ENCODE peak calls at places on chromosomes 11 and 22, in five cellular contexts. C is GM12891, W is uterus, Z is A549, X is body of pancreas. K is an unnamed sample.

GRCh38 chr11:3123316-3123715 is 41.8 kb downstream of the OSBPL5 start:
- DNase-seq in C (no peak), W (peak), Z (no peak), X (peak), K (peak)

GRCh38 chr11:112631333-112631732 is 329.9 kb upstream of the NCAM1 start:
- DNase-seq in C (no peak), W (no peak), Z (no peak), X (no peak), K (no peak)

GRCh38 chr11:45885274-45885920 is at the start of gene MAPK8IP1:
- DNase-seq in C (peak), W (no peak), Z (no peak), X (peak), K (peak)

GRCh38 chr22:46854125-46854870 is 91.8 kb downstream of the TBC1D22A start:
- DNase-seq in C (no peak), W (peak), Z (no peak), X (peak), K (no peak)

GRCh38 chr11:87366766-87367405 is 329.2 kb downstream of the TMEM135 start:
- DNase-seq in C (no peak), W (no peak), Z (no peak), X (no peak), K (no peak)

GRCh38 chr11:71140206-71140919 is 112.0 kb downstream of the SHANK2 start:
- DNase-seq in C (no peak), W (no peak), Z (no peak), X (no peak), K (no peak)

GRCh38 chr11:64150481-64151239 is 15.3 kb downstream of the MACROD1 start:
- DNase-seq in C (no peak), W (no peak), Z (no peak), X (peak), K (no peak)

GRCh38 chr22:40345801-40346177 is 511 bp upstream of the ADSL start:
- DNase-seq in C (no peak), W (no peak), Z (no peak), X (peak), K (no peak)

GRCh38 chr22:28977481-28977971 is 84.1 kb downstream of the C22orf31 start:
- DNase-seq in C (no peak), W (no peak), Z (no peak), X (peak), K (no peak)

GRCh38 chr11:43936081-43936480 is 6.4 kb upstream of the C11orf96 start:
- DNase-seq in C (no peak), W (no peak), Z (no peak), X (no peak), K (no peak)

GRCh38 chr11:2355000-2355644 is 22.0 kb upstream of the CD81 start:
- DNase-seq in C (no peak), W (no peak), Z (no peak), X (no peak), K (no peak)

GRCh38 chr22:19825904-19826618 is 28.6 kb downstream of the GNB1L start:
- DNase-seq in C (no peak), W (no peak), Z (no peak), X (no peak), K (no peak)

GRCh38 chr22:39245130-39246039 is 603 bp upstream of the PDGFB start:
- DNase-seq in C (no peak), W (no peak), Z (no peak), X (no peak), K (no peak)

GRCh38 chr22:46788426-46789168 is 26.1 kb downstream of the TBC1D22A start:
- DNase-seq in C (no peak), W (no peak), Z (no peak), X (no peak), K (peak)

GRCh38 chr11:8268530-8269461 is 5.1 kb upstream of the LMO1 start:
- DNase-seq in C (no peak), W (peak), Z (no peak), X (no peak), K (no peak)

GRCh38 chr22:32020117-32020516 is 22.9 kb upstream of the SLC5A1 start:
- DNase-seq in C (no peak), W (no peak), Z (no peak), X (no peak), K (no peak)

GRCh38 chr11:73185680-73186293 is 32.3 kb upstream of the P2RY2 start:
- DNase-seq in C (no peak), W (no peak), Z (peak), X (no peak), K (no peak)

GRCh38 chr11:69335461-69336386 is 41.8 kb downstream of the MYEOV start:
- DNase-seq in C (no peak), W (no peak), Z (no peak), X (no peak), K (no peak)

GRCh38 chr11:99548264-99548663 is 527.5 kb downstream of the CNTN5 start:
- DNase-seq in C (no peak), W (no peak), Z (no peak), X (no peak), K (no peak)

GRCh38 chr22:40620464-40621046 is 16.0 kb downstream of the MRTFA start:
- DNase-seq in C (no peak), W (no peak), Z (peak), X (no peak), K (no peak)

GRCh38 chr11:134528453-134528852 is 116.4 kb upstream of the B3GAT1 start:
- DNase-seq in C (no peak), W (no peak), Z (no peak), X (no peak), K (no peak)

DNA sequence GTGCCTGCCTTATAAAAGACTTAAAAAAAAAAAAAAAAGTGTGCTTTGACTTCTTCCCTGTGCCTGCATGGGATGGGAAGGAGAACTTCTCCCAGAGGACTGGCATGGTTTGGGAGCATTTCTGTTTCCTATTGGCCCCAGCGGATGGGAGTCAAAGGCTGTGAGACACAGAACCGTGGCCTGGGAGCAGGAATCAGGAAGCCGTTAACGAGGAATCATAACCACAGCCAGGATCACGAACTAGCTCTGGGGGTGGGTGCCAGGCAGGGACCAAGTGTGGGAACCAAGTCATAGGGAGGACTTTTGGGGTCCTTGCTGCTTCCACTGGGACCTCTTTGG is 526 bp downstream of the C1QTNF6 start:
- DNase-seq in C (no peak), W (peak), Z (no peak), X (no peak), K (no peak)
- TF ChIP-seq POLR2A in C (no peak), W (no peak), Z (no peak), X (no peak), K (no peak)

GRCh38 chr22:23176645-23177027 is 3.7 kb upstream of the BCR start:
- DNase-seq in C (no peak), W (no peak), Z (no peak), X (no peak), K (no peak)

GRCh38 chr22:23177197-23177596 is 3.1 kb upstream of the BCR start:
- DNase-seq in C (no peak), W (no peak), Z (no peak), X (peak), K (no peak)

GRCh38 chr22:23179381-23180294 is 671 bp upstream of the BCR start:
- DNase-seq in C (no peak), W (peak), Z (no peak), X (peak), K (no peak)

GRCh38 chr22:23180301-23180892 is at the start of gene BCR:
- DNase-seq in C (peak), W (peak), Z (peak), X (peak), K (peak)

GRCh38 chr22:23178512-23179254 is 1.6 kb upstream of the BCR start:
- DNase-seq in C (peak), W (peak), Z (peak), X (peak), K (peak)
- TF ChIP-seq POLR2A in C (no peak), W (no peak), Z (no peak), X (no peak), K (no peak)

GRCh38 chr11:469684-470667 is 19.9 kb downstream of the PTDSS2 start:
- DNase-seq in C (no peak), W (peak), Z (peak), X (peak), K (peak)
- TF ChIP-seq POLR2A in C (no peak), W (peak), Z (no peak), X (peak), K (peak)

GRCh38 chr11:127035812-127036211 is 35.2 kb upstream of the KIRREL3 start:
- DNase-seq in C (no peak), W (no peak), Z (no peak), X (no peak), K (no peak)

GRCh38 chr11:127037001-127037400 is 36.4 kb upstream of the KIRREL3 start:
- DNase-seq in C (no peak), W (no peak), Z (no peak), X (no peak), K (no peak)

DNA sequence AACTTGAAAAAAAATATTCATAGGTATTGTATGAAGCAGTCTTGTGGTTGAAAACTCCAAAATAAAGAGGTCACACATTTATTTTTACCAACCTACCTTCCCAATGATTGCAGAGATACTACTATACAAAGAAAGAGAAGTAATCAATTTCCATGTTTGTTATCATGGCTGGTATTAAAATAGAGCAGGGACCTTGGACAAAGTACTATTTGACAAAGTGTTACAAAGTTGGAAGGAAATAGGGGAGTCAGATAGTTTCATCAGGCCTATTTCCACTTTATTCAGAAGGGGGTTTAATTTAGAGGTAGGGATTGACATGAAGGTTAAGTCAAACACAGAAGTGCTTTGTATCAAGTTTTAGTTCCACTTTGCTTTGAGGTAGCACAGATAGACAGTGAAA is 34.4 kb upstream of the KIRREL3 start:
- DNase-seq in C (no peak), W (no peak), Z (no peak), X (no peak), K (no peak)
- TF ChIP-seq POLR2A in C (no peak), W (no peak), Z (no peak), X (no peak), K (no peak)

GRCh38 chr11:130131957-130132850 is 27.4 kb upstream of the ST14 start:
- DNase-seq in C (peak), W (peak), Z (peak), X (peak), K (peak)
- TF ChIP-seq POLR2A in C (no peak), W (no peak), Z (no peak), X (no peak), K (no peak)

GRCh38 chr11:110092577-110093406 is at the start of gene ZC3H12C:
- DNase-seq in C (peak), W (peak), Z (peak), X (peak), K (peak)
- TF ChIP-seq POLR2A in C (peak), W (no peak), Z (peak), X (peak), K (peak)

GRCh38 chr11:120238968-120239620 is 846 bp upstream of the POU2F3 start:
- DNase-seq in C (no peak), W (no peak), Z (no peak), X (no peak), K (no peak)

GRCh38 chr11:120239713-120240640 is at the start of gene POU2F3:
- DNase-seq in C (no peak), W (no peak), Z (no peak), X (peak), K (no peak)

GRCh38 chr11:120235024-120235628 is 4.8 kb upstream of the POU2F3 start:
- DNase-seq in C (peak), W (no peak), Z (peak), X (peak), K (peak)

GRCh38 chr11:120233207-120233803 is 6.6 kb upstream of the POU2F3 start:
- DNase-seq in C (no peak), W (no peak), Z (no peak), X (no peak), K (no peak)

DNA sequence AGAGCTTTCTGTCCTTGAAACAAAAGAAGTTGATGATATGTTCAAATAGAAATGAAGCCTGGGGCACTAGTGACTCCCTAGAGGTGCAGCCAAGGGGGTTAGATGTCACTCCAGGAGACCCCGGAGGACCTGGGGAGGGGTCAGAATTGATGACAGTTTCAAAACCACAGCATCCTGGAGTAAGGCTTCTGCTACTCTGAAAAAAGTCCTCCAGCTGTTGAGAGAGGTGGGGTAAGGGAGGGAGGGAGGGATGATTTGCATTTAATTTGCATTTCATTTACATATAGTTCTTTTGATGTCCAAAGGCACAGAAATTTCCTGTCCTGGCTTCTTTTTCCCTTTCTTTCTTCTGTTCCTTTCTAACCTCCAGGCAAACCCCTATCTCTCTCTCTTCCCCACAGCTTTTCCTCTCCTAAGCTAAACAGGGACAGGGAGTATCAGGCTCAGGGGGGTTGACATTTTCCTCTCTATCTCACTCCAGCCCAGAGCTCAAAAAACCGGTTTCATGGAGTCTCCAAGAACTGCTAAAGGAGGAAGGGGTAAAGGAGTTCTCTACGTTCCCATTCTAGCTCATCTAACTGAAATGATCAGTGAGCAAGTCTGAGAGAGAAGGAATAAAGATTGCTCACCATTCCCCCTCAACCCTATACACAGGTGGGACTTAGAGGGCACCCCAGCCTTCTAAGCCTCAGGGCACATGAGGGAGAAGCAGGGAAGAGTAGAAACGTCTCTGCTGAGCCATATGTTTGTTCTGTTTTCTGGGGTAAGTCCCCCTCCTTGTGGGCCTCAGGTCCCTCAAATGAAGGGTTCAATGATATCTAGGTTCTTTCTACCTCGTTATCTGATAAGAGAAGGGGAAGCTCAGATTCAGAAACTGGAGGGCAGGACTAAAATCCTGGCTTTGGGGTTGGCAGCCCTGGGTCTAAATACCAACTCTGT is 3.5 kb upstream of the POU2F3 start:
- DNase-seq in C (no peak), W (no peak), Z (no peak), X (no peak), K (no peak)
- TF ChIP-seq POLR2A in C (peak), W (no peak), Z (no peak), X (peak), K (no peak)

DNA sequence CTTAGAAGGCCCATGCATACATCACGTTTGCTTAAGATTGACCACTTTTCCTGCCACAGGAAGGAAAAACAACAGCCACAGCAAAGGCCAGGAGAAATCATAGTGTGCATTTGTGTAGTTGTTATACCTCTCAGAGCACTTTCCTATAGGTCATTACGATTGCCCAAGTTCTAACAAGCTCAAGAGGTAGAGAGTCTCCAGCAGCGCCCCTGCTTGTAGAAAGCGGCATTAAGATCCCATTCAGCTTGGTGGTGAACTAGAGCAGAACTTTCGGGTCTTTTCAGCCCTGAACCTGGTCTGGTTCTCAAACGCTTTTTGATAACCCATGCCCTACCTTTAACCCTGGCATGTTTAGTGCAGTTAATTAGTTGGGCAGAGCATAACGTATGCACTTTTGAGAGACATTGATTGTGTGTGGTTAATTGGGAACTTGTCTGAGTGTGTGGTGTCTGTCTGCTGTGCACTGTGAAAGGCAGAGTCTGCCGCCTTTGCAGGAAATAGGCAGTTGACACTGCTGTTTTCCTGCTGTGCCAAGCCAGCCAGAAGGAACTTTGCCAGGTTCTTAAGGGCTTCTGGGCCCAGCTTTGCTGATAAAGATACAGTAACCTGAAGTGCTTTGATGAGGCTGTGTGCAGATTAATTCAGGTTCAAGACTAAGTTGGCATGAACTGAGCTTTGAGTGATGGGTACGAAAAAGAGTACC is 109.9 kb upstream of the CLMP start:
- DNase-seq in C (no peak), W (no peak), Z (no peak), X (no peak), K (no peak)
- TF ChIP-seq POLR2A in C (no peak), W (no peak), Z (no peak), X (no peak), K (no peak)

K was measured in prostate gland.